ENCODE peak calls at places on chromosomes 5 and 9, in six cellular contexts. R, G, W, H, Y and I are unnamed samples.

GRCh38 chr9:99822596-99823391 is 1.1 kb downstream of the NR4A3 start:
- DNase-seq in Y (peak; percentile 70), H (no peak), W (peak; percentile 55), R (no peak), G (peak; percentile 50), I (peak; percentile 69)

GRCh38 chr5:111454198-111454606 is 58.1 kb downstream of the STARD4 start:
- DNase-seq in G (peak; percentile 50), Y (peak; percentile 75), H (no peak), W (no peak), R (no peak), I (no peak)

GRCh38 chr5:6328173-6328572 is 50.2 kb downstream of the MED10 start:
- DNase-seq in W (no peak), G (no peak), H (no peak), R (peak; percentile 68), Y (peak; percentile 26), I (no peak)

GRCh38 chr5:3325206-3325605 is 270.4 kb upstream of the IRX1 start:
- DNase-seq in R (no peak), Y (peak; percentile 81), G (no peak), W (no peak), H (no peak), I (no peak)

GRCh38 chr9:106143781-106144180 is 449.4 kb downstream of the TMEM38B start:
- DNase-seq in H (no peak), W (no peak), Y (no peak), G (no peak), R (no peak), I (no peak)

GRCh38 chr9:111952559-111952958 is 55.9 kb downstream of the UGCG start:
- DNase-seq in W (no peak), Y (peak; percentile 95), R (no peak), H (no peak), G (no peak), I (no peak)

GRCh38 chr5:80255425-80255751 is 460 bp downstream of the SERINC5 start:
- DNase-seq in Y (peak; percentile 63), R (no peak), G (no peak), W (no peak), H (no peak), I (peak; percentile 58)

GRCh38 chr9:127351182-127352166 is 45.5 kb upstream of the SLC2A8 start:
- DNase-seq in W (no peak), H (no peak), G (no peak), Y (no peak), R (no peak), I (no peak)

GRCh38 chr9:113574381-113575262 is 111.1 kb downstream of the RGS3 start:
- DNase-seq in R (no peak), H (no peak), W (no peak), Y (peak; percentile 90), G (no peak), I (no peak)

GRCh38 chr5:125338804-125339203 is 592.4 kb upstream of the ZNF608 start:
- DNase-seq in Y (peak; percentile 26), H (no peak), G (no peak), W (no peak), R (no peak), I (no peak)

GRCh38 chr5:39547548-39548154 is 122.9 kb upstream of the DAB2 start:
- DNase-seq in R (peak; percentile 13), W (peak; percentile 6), G (peak; percentile 42), H (no peak), Y (peak; percentile 71), I (peak; percentile 55)

GRCh38 chr5:66896207-66896606 is 300.0 kb downstream of the MAST4 start:
- DNase-seq in W (no peak), G (no peak), R (no peak), H (no peak), Y (peak; percentile 60), I (no peak)

GRCh38 chr9:38144421-38144820 is 75.4 kb upstream of the SHB start:
- DNase-seq in R (no peak), H (no peak), Y (peak; percentile 85), W (no peak), G (no peak), I (no peak)

GRCh38 chr9:133775951-133776905 is 38.1 kb upstream of the SARDH start:
- DNase-seq in R (no peak), H (no peak), Y (no peak), W (no peak), G (no peak), I (no peak)

GRCh38 chr9:87685871-87686519 is 39.9 kb upstream of the CTSL start:
- DNase-seq in W (no peak), R (no peak), G (no peak), Y (no peak), H (peak; percentile 17), I (peak; percentile 56)

GRCh38 chr5:113615708-113616107 is 102.2 kb downstream of the YTHDC2 start:
- DNase-seq in R (no peak), W (no peak), G (no peak), H (no peak), Y (no peak), I (no peak)

GRCh38 chr5:87541033-87541432 is 128.3 kb upstream of the CCNH start:
- DNase-seq in G (peak; percentile 98), Y (peak; percentile 72), W (no peak), R (peak; percentile 25), H (peak; percentile 80), I (peak; percentile 90)

GRCh38 chr9:137707361-137707760 is 88.6 kb downstream of the EHMT1 start:
- DNase-seq in Y (no peak), R (no peak), G (no peak), H (no peak), W (no peak), I (no peak)

GRCh38 chr9:134243778-134244467 is 79.6 kb upstream of the RNU6ATAC start:
- DNase-seq in W (peak; percentile 11), H (peak; percentile 31), Y (no peak), G (no peak), R (no peak), I (peak; percentile 70)

GRCh38 chr5:19950897-19951296 is 37.1 kb downstream of the CDH18 start:
- DNase-seq in Y (no peak), R (no peak), W (no peak), G (no peak), H (no peak), I (no peak)

GRCh38 chr5:4079881-4080280 is 484.2 kb downstream of the IRX1 start:
- DNase-seq in W (no peak), R (no peak), H (no peak), G (no peak), Y (no peak), I (no peak)

GRCh38 chr9:36471359-36471758 is 71.3 kb upstream of the RNF38 start:
- DNase-seq in Y (no peak), H (no peak), W (no peak), R (no peak), G (no peak), I (no peak)

GRCh38 chr5:128196791-128197190 is 113.2 kb downstream of the SLC12A2 start:
- DNase-seq in R (no peak), H (no peak), W (no peak), Y (no peak), G (no peak), I (no peak)

GRCh38 chr9:98654247-98654646 is 54.5 kb downstream of the GABBR2 start:
- DNase-seq in R (no peak), G (peak; percentile 68), H (no peak), Y (no peak), W (no peak), I (peak; percentile 59)

GRCh38 chr9:70054546-70054945 is 10.9 kb downstream of the MAMDC2 start:
- DNase-seq in Y (peak; percentile 67), H (no peak), G (no peak), W (no peak), R (no peak), I (no peak)

GRCh38 chr5:177134653-177135225 is 1.2 kb downstream of the NSD1 start:
- DNase-seq in R (no peak), G (no peak), H (no peak), W (no peak), Y (no peak), I (no peak)

GRCh38 chr5:105922574-105922973 is 1748.2 kb downstream of the EFNA5 start:
- DNase-seq in Y (no peak), W (no peak), R (no peak), G (no peak), H (no peak), I (no peak)

GRCh38 chr5:16568875-16569580 is 47.8 kb downstream of the RETREG1 start:
- DNase-seq in W (no peak), H (peak; percentile 94), Y (peak; percentile 86), R (no peak), G (no peak), I (peak; percentile 98)